ENCODE peak calls at places on chromosomes 6 and 20, in five cellular contexts. X is Panc1, L is tibial artery, M is Peyer's patch, J is heart left ventricle. U is an unnamed sample. For H3K36me3, the result is how much of the 10 kb centered on the place peaks cover.

GRCh38 chr6:57097596-57097995 is 7.6 kb downstream of the ZNF451 start:
- DNase-seq in X (no peak), L (no peak), M (no peak), J (no peak), U (no peak)

GRCh38 chr6:104987218-104987617 is 30.3 kb downstream of the LIN28B start:
- DNase-seq in X (no peak), L (no peak), M (no peak), J (no peak), U (no peak)

GRCh38 chr20:460707-461106 is 1.6 kb downstream of the TBC1D20 start:
- DNase-seq in X (no peak), L (peak), M (no peak), J (no peak), U (peak)

GRCh38 chr6:167302796-167303195 is 11.7 kb downstream of the UNC93A start:
- DNase-seq in X (no peak), L (no peak), M (no peak), J (no peak), U (no peak)

GRCh38 chr20:16178671-16179070 is 394.6 kb downstream of the KIF16B start:
- DNase-seq in X (no peak), L (no peak), M (no peak), J (no peak), U (no peak)

GRCh38 chr6:159727717-159728440 is 573 bp downstream of the WTAP start:
- DNase-seq in X (no peak), L (no peak), M (no peak), J (peak), U (peak)

GRCh38 chr6:154954352-154954751 is 40.8 kb upstream of the TIAM2 start:
- DNase-seq in X (no peak), L (no peak), M (no peak), J (no peak), U (no peak)

GRCh38 chr6:44309092-44309491 is 4.1 kb downstream of the AARS2 start:
- DNase-seq in X (no peak), L (no peak), M (no peak), J (peak), U (peak)

GRCh38 chr20:62735331-62735821 is 26.7 kb downstream of the NTSR1 start:
- DNase-seq in X (no peak), L (no peak), M (no peak), J (no peak), U (peak)

GRCh38 chr20:56929606-56930005 is 300.5 kb downstream of the TFAP2C start:
- DNase-seq in X (no peak), L (no peak), M (no peak), J (no peak), U (no peak)

GRCh38 chr6:96832780-96833179 is 4.5 kb downstream of the GPR63 start:
- DNase-seq in X (no peak), L (no peak), M (no peak), J (no peak), U (no peak)

GRCh38 chr6:113120577-113121285 is 736.4 kb upstream of the MARCKS start:
- DNase-seq in X (no peak), L (no peak), M (no peak), J (no peak), U (peak)

GRCh38 chr20:2210646-2211556 is 84.9 kb upstream of the TGM3 start:
- DNase-seq in X (no peak), L (peak), M (no peak), J (peak), U (peak)

GRCh38 chr6:43499028-43499815 is 10.9 kb downstream of the LRRC73 start:
- DNase-seq in X (no peak), L (no peak), M (no peak), J (no peak), U (no peak)

GRCh38 chr6:25175216-25175615 is 104.0 kb upstream of the CARMIL1 start:
- DNase-seq in X (no peak), L (no peak), M (no peak), J (no peak), U (no peak)

GRCh38 chr6:13357551-13358075 is 29.3 kb upstream of the TBC1D7 start:
- DNase-seq in X (no peak), L (no peak), M (no peak), J (peak), U (peak)

GRCh38 chr6:53696351-53696750 is 30.8 kb upstream of the KLHL31 start:
- DNase-seq in X (no peak), L (no peak), M (no peak), J (no peak), U (no peak)

GRCh38 chr6:53691252-53691651 is 25.7 kb upstream of the KLHL31 start:
- DNase-seq in X (no peak), L (no peak), M (no peak), J (no peak), U (no peak)

GRCh38 chr6:53692172-53692571 is 26.6 kb upstream of the KLHL31 start:
- DNase-seq in X (no peak), L (no peak), M (no peak), J (no peak), U (no peak)

GRCh38 chr6:53694800-53695394 is 29.3 kb upstream of the KLHL31 start:
- DNase-seq in X (no peak), L (no peak), M (no peak), J (no peak), U (no peak)

DNA sequence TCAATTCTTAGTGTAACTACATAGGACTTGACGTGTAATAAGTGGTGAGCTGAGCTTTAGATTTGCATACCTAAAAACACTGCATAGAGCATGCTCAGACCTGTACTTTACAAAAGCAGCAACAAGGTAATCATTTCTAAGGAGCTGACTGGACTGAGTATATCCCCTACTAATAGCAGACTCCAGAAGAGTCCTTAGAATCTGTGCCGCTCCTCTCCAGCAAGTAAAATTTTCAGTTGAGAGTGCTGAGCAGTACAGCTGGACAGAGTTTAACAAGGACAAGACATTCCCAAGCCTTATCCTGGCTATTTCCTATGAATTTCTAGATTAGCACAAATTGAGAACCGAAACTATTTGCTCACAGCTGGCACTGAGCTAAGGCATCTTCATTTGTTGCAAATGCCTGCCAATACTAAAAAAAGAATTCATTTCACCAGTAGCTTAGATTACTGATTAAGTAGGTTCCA is 26.1 kb upstream of the KLHL31 start:
- DNase-seq in X (no peak), L (no peak), M (no peak), J (no peak), U (no peak)
- H3K4me3 ChIP-seq in X (no peak), L (no peak), M (no peak), J (no peak), U (no peak)

GRCh38 chr6:28124971-28125353 is 553 bp downstream of the ZSCAN16 start:
- DNase-seq in X (no peak), L (no peak), M (no peak), J (no peak), U (no peak)

GRCh38 chr6:28124350-28124970 is at the start of gene ZSCAN16:
- DNase-seq in X (peak), L (peak), M (peak), J (peak), U (peak)

DNA sequence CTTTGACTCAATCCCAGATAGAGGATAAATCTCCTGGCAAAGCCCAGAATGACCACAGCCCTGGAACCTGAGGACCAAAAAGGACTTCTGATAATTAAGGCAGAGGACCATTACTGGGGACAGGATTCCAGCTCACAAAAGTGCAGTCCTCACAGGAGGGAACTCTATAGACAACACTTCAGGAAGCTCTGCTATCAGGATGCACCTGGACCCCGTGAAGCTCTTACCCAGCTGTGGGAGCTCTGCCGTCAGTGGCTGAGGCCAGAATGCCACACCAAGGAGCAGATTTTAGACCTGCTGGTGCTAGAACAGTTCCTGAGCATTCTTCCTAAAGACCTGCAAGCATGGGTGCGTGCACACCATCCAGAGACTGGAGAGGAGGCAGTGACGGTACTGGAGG is 987 bp downstream of the ZSCAN16 start:
- DNase-seq in X (no peak), L (no peak), M (no peak), J (no peak), U (no peak)
- H3K36me3 ChIP-seq in X (under half), L (under half), M (under half), J (under half), U (under half)

GRCh38 chr20:37236462-37236861 is 25.2 kb downstream of the GHRH start:
- DNase-seq in X (no peak), L (no peak), M (no peak), J (peak), U (no peak)

GRCh38 chr20:37237656-37238055 is 24.0 kb downstream of the GHRH start:
- DNase-seq in X (no peak), L (no peak), M (no peak), J (no peak), U (no peak)

GRCh38 chr20:37240337-37241055 is 21.1 kb downstream of the GHRH start:
- DNase-seq in X (no peak), L (no peak), M (no peak), J (no peak), U (no peak)

GRCh38 chr20:37239026-37239451 is 22.6 kb downstream of the GHRH start:
- DNase-seq in X (no peak), L (no peak), M (no peak), J (no peak), U (no peak)

GRCh38 chr20:37238426-37238825 is 23.2 kb downstream of the GHRH start:
- DNase-seq in X (no peak), L (no peak), M (no peak), J (no peak), U (peak)
- H3K27ac ChIP-seq in X (no peak), L (no peak), M (no peak), J (no peak), U (no peak)

GRCh38 chr20:34705383-34706021 is 1.4 kb downstream of the TP53INP2 start:
- DNase-seq in X (no peak), L (no peak), M (peak), J (peak), U (peak)

GRCh38 chr20:34706022-34706875 is 2.1 kb downstream of the TP53INP2 start:
- DNase-seq in X (no peak), L (no peak), M (no peak), J (no peak), U (no peak)

GRCh38 chr20:34708621-34709043 is 4.5 kb downstream of the TP53INP2 start:
- DNase-seq in X (no peak), L (peak), M (peak), J (peak), U (peak)

GRCh38 chr20:34709044-34709835 is 5.1 kb downstream of the TP53INP2 start:
- DNase-seq in X (no peak), L (peak), M (peak), J (peak), U (peak)

DNA sequence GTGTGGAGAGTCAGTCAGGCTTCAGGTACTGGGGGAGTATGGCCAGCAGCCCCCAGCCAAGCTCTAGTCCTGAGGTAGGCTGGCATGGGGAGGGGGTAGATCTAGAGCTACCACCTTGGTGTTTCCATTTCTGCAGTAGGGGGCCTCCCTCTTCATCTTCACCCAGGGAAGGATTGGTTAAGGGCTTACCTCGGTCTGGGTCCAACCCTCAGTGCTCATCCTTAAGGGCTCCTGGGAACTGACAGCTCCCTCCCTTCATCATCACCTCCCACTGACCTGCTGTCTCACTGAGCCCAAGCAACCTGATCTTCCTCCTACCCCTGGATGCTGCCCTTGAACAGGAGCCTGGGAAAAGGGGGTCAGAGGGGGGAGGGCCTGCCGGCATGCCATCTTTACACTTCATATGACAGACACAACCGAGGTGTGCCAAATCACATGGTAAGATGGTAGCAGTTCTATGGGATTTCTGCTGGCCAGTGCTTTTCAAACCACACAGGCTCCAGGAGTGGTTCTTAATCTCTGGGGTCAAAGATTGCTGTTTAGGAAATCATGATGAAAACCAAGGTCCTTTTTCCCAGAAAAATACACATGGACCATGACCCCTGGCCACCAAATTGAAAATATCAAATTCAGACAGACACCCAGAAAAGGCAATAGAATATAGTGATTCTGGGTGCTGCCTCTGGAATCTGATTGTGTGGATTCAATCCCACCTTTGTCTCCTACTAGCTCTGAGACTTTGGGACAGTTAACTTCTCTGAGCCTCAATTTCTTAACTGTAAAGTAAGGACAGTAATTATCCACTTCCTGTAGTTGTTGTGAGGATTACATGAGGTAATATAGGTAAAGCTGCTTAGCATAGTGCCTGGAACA is 3.0 kb downstream of the TP53INP2 start:
- DNase-seq in X (no peak), L (no peak), M (no peak), J (peak), U (no peak)
- H3K4me3 ChIP-seq in X (no peak), L (no peak), M (no peak), J (no peak), U (no peak)

DNA sequence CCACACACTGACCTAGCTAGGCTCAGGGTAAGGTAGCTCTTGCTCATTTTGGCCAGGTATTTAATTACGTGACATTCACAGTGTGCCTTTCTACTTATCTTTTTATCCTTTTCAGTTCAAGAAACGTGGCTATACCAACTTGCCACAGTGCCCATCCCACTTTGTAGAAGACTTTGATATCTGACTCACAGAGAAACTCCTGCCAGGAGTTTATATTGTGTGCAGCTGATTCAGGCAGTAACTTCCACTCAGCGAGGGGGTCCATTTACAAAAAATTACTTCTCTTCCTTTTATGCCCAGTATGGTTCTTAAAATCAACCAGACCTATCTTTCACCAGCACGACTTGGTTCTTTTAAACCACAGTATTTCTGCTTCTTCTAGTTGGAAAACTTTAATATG is 75.6 kb downstream of the PRL start:
- DNase-seq in X (no peak), L (no peak), M (no peak), J (no peak), U (no peak)
- H3K36me3 ChIP-seq in X (under half), L (under half), M (under half), J (under half), U (under half)

DNA sequence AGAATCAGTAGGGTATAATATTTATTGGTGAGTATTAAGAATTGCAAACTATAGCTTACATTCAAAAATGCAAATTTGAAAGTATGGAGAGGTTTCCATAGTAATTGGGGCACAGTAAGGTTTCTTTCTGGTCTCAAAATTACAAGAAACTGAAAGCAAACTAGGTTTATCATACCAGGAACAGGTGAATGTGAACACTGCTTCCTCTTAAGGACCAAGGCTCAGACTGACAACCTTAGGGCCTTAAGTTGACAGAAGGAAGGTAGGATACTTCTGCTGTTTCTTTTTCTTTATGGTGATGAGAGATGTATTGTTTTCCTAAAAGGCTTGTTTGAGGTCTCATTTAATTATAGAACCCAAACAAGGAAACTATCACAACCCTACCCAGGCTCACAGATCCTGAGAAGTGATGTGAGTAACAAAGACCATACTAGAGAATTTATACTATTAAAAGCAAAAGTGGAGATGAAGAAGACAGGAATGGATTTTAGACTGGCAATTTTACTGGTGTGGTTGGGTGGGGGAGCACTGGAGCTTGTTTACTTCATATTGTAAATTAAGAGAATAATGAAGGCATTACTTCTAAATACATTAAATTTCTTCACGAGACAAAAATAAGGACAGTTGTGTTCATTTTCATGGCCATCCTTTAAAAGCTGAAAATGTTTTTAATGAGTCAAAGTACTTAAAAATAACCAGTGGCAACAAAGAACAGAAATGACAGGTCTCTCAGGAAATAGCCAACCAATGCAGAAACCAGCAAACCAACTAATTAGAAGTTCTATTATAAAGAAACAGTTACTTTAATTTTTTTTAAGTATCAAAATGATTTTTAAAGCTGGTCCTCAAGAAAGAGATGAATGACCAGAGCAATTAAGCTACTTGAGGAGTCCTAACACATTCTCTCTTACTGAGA is 21.3 kb downstream of the STAU1 start:
- DNase-seq in X (no peak), L (no peak), M (no peak), J (no peak), U (no peak)
- H3K27ac ChIP-seq in X (no peak), L (peak), M (no peak), J (peak), U (no peak)

GRCh38 chr6:126199482-126199881 is 140.4 kb upstream of the CENPW start:
- DNase-seq in X (no peak), L (no peak), M (no peak), J (no peak), U (no peak)
- H3K4me3 ChIP-seq in X (no peak), L (no peak), M (no peak), J (no peak), U (no peak)

DNA sequence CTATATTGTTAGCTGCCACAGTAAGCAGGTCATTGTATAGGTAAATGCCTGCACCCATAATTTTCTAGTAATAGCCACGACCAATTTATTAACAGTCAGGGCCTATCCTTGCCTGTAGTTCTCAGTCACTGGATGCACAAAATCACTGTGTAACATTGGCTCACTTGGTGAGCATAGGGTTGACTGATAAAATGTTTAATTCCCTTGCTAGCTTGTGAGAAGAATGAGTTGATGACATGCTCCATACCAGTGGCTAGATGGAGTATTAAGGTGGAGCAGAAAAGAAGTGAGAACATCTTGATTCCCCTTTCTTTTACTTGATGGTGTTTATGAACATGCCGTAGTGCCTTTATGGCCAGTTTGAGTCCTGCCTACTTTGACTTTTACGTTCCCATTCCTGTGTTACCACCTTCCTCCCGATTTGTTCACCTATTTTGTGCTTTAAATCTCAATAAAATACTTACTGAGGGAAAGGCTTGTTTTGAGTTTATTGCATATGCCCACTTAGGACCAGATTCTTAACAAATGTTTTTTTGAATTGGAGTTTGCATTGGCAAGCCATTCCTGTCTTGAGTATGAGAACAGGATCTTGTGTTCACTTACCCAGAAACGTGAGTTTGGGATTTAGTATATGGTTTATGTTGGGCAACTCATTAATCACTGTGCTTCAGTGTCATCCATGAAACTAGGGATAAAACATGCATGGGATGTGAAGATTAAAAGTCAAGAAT is 5.6 kb downstream of the SRSF6 start:
- DNase-seq in X (no peak), L (no peak), M (no peak), J (no peak), U (no peak)
- H3K36me3 ChIP-seq in X (half or more), L (half or more), M (half or more), J (under half), U (half or more)

U was measured in osteoblast.